ENCODE peak calls at places on chromosome 12, in six cellular contexts. Q is activated T-helper 9 cell treated with anti-CD3 and anti-CD28 coated beads, Interleukin-2, amount 50 U/mL, for 16 hours; U is NCI-H1048; V is mesenchymal stem cell; D is cardiac fibroblast; C is left ventricle myocardium inferior. M is an unnamed sample.

GRCh38 chr12:53014709-53015108 is 8.5 kb downstream of the EIF4B start:
- DNase-seq in U (no peak), V (no peak), Q (no peak), C (no peak), D (no peak), M (no peak)

GRCh38 chr12:5441497-5442236 is 9.8 kb downstream of the NTF3 start:
- DNase-seq in Q (no peak), C (no peak), D (no peak), U (peak; percentile 66), V (peak; percentile 42), M (no peak)

GRCh38 chr12:1435456-1435855 is 158.9 kb downstream of the FBXL14 start:
- DNase-seq in Q (no peak), D (peak; percentile 6), V (no peak), U (no peak), C (no peak), M (no peak)

GRCh38 chr12:68746572-68747180 is 700 bp downstream of the SLC35E3 start:
- DNase-seq in C (peak; percentile 40), V (peak; percentile 82), D (peak; percentile 75), Q (peak; percentile 3), U (no peak), M (peak; percentile 72)

GRCh38 chr12:52208424-52209165 is 16.8 kb upstream of the KRT80 start:
- DNase-seq in D (no peak), Q (no peak), U (no peak), C (no peak), V (no peak), M (no peak)

GRCh38 chr12:111596985-111597730 is 2.0 kb downstream of the ATXN2 start:
- DNase-seq in U (no peak), V (peak; percentile 74), D (peak; percentile 67), Q (peak; percentile 1), C (peak; percentile 43), M (peak; percentile 62)

GRCh38 chr12:39618701-39619100 is 902 bp downstream of the ABCD2 start:
- DNase-seq in Q (no peak), D (no peak), C (no peak), V (no peak), U (no peak), M (no peak)

GRCh38 chr12:26723379-26724308 is 109.3 kb downstream of the ITPR2 start:
- DNase-seq in V (peak; percentile 53), D (peak; percentile 79), U (no peak), C (no peak), Q (no peak), M (no peak)

GRCh38 chr12:101877816-101878811 is 734 bp downstream of the DRAM1 start:
- DNase-seq in Q (no peak), C (peak; percentile 22), V (peak; percentile 57), D (peak; percentile 32), U (no peak), M (no peak)

GRCh38 chr12:55932546-55932919 is 1.6 kb downstream of the DGKA start:
- DNase-seq in D (peak; percentile 63), Q (no peak), V (peak; percentile 52), U (no peak), C (no peak), M (peak; percentile 59)

GRCh38 chr12:26119391-26119981 is 5.4 kb downstream of the BHLHE41 start:
- DNase-seq in V (peak; percentile 73), Q (no peak), C (no peak), U (no peak), D (peak; percentile 82), M (no peak)

GRCh38 chr12:51357374-51358047 is 11.0 kb upstream of the CELA1 start:
- DNase-seq in D (no peak), Q (no peak), C (no peak), U (no peak), V (no peak), M (no peak)

GRCh38 chr12:95213928-95214327 is 3.3 kb downstream of the FGD6 start:
- DNase-seq in C (no peak), D (no peak), U (no peak), Q (no peak), V (no peak), M (no peak)

GRCh38 chr12:124917841-124918621 is 3.6 kb upstream of the UBC start:
- DNase-seq in C (no peak), V (no peak), Q (no peak), U (no peak), D (no peak), M (no peak)

GRCh38 chr12:13982010-13982409 is 608 bp upstream of the GRIN2B start:
- DNase-seq in Q (no peak), C (no peak), U (no peak), V (no peak), D (no peak), M (no peak)

GRCh38 chr12:116885496-116885895 is 4.3 kb upstream of the HRK start:
- DNase-seq in Q (no peak), U (no peak), C (no peak), D (peak; percentile 22), V (peak; percentile 52), M (no peak)

GRCh38 chr12:30457621-30458289 is 237.9 kb downstream of the IPO8 start:
- DNase-seq in U (no peak), C (no peak), D (peak; percentile 93), Q (no peak), V (peak; percentile 97), M (no peak)

GRCh38 chr12:3540387-3541320 is 49.7 kb downstream of the PRMT8 start:
- DNase-seq in U (no peak), V (no peak), Q (no peak), D (no peak), C (no peak), M (no peak)

GRCh38 chr12:99767809-99768208 is 120.3 kb downstream of the GARIN6 start:
- DNase-seq in U (no peak), Q (no peak), D (peak; percentile 45), V (peak; percentile 23), C (no peak), M (no peak)

GRCh38 chr12:109763201-109763841 is 49.7 kb downstream of the FAM222A start:
- DNase-seq in U (no peak), D (peak; percentile 23), Q (no peak), V (peak; percentile 65), C (no peak), M (peak; percentile 54)

GRCh38 chr12:114136656-114137055 is 170.5 kb upstream of the RBM19 start:
- DNase-seq in Q (no peak), V (no peak), U (no peak), D (no peak), C (no peak), M (no peak)

GRCh38 chr12:104376650-104377506 is 73.3 kb downstream of the EID3 start:
- DNase-seq in D (no peak), V (peak; percentile 30), C (no peak), Q (no peak), U (no peak), M (no peak)

GRCh38 chr12:6945613-6946012 is 1.8 kb downstream of the C12orf57 start:
- DNase-seq in C (no peak), U (no peak), V (no peak), Q (no peak), D (no peak), M (no peak)

GRCh38 chr12:16531623-16532022 is 74.3 kb downstream of the LMO3 start:
- DNase-seq in V (no peak), C (no peak), U (peak; percentile 64), Q (no peak), D (no peak), M (no peak)

GRCh38 chr12:105245291-105245690 is 9.3 kb upstream of the APPL2 start:
- DNase-seq in U (no peak), C (no peak), D (no peak), V (no peak), Q (no peak), M (no peak)

GRCh38 chr12:15854916-15855315 is 27.3 kb upstream of the STRAP start:
- DNase-seq in U (no peak), V (no peak), C (no peak), D (no peak), Q (no peak), M (no peak)

GRCh38 chr12:88723219-88723618 is 142.9 kb upstream of the KITLG start:
- DNase-seq in V (no peak), C (no peak), D (peak; percentile 61), Q (no peak), U (no peak), M (no peak)

GRCh38 chr12:388547-389137 is 478 bp downstream of the KDM5A start:
- DNase-seq in U (no peak), D (peak; percentile 27), C (peak; percentile 15), Q (no peak), V (peak; percentile 60), M (peak; percentile 31)

GRCh38 chr12:3004655-3005565 is 45.7 kb downstream of the TEAD4 start:
- DNase-seq in D (peak; percentile 15), U (no peak), Q (no peak), V (no peak), C (no peak), M (no peak)

GRCh38 chr12:54377797-54378515 is 6.6 kb downstream of the ZNF385A start:
- DNase-seq in D (no peak), Q (no peak), V (no peak), U (no peak), C (no peak), M (no peak)

GRCh38 chr12:18057051-18057450 is 32.9 kb downstream of the RERGL start:
- DNase-seq in D (no peak), V (no peak), U (no peak), C (no peak), Q (no peak), M (no peak)

GRCh38 chr12:125145196-125145595 is 80.0 kb downstream of the AACS start:
- DNase-seq in D (no peak), U (no peak), V (no peak), C (no peak), Q (no peak), M (no peak)

GRCh38 chr12:51421266-51421884 is 3.3 kb upstream of the SLC4A8 start:
- DNase-seq in Q (no peak), U (no peak), D (peak; percentile 82), V (peak; percentile 65), C (no peak), M (peak; percentile 63)

GRCh38 chr12:123453165-123453564 is 4.8 kb upstream of the SNRNP35 start:
- DNase-seq in V (no peak), Q (no peak), D (no peak), U (no peak), C (no peak), M (no peak)

GRCh38 chr12:130195776-130196175 is 33.5 kb downstream of the FZD10 start:
- DNase-seq in Q (no peak), D (no peak), V (no peak), C (no peak), U (no peak), M (no peak)

GRCh38 chr12:49543914-49544815 is 5.3 kb downstream of the KCNH3 start:
- DNase-seq in D (no peak), C (peak; percentile 11), U (no peak), V (no peak), Q (no peak), M (no peak)

GRCh38 chr12:39646963-39647362 is 27.4 kb upstream of the ABCD2 start:
- DNase-seq in V (no peak), U (no peak), D (peak; percentile 3), C (no peak), Q (no peak), M (no peak)

M was measured in stimulated activated effector memory CD8-positive, alpha-beta T cell treated with anti-CD3 and anti-CD28 coated beads, Interleukin-12 subunit alpha, Interleukin-12 subunit beta, amount 100 ng/mL, for 72 hours.